ENCODE peak calls at places on chromosomes 3 and 15, in seven cellular contexts. E is activated T-helper 1 cell treated with anti-CD3 and anti-CD28 coated beads, Interleukin-12 subunit alpha, Interleukin-12 subunit beta, Interleukin-2, Interleukin-4 antibody, amounts not matched to agents 30 ng/mL and 10 ng/mL and 1 ng/mL, durations not matched to agents 14 hours and 24 hours and 36 hours; C is T-helper 9 cell; A is dorsolateral prefrontal cortex; T is NCI-H2107; J is GM12891; Y is Ammon's horn. K is an unnamed sample.

GRCh38 chr3:170751083-170751893 is 118.7 kb downstream of the RPL22L1 start:
- DNase-seq in A (no peak), J (no peak), C (no peak), T (no peak), E (no peak), Y (no peak), K (peak)

GRCh38 chr3:131083190-131083863 is 56.6 kb downstream of the NEK11 start:
- DNase-seq in A (peak), T (peak), C (no peak), E (no peak), Y (peak), J (no peak), K (peak)

GRCh38 chr3:43468141-43468540 is 153.7 kb downstream of the ANO10 start:
- DNase-seq in T (no peak), C (no peak), Y (no peak), A (no peak), E (no peak), J (no peak), K (no peak)

GRCh38 chr3:105505167-105505566 is 138.5 kb downstream of the ALCAM start:
- DNase-seq in A (no peak), E (no peak), T (no peak), J (no peak), Y (no peak), C (no peak), K (no peak)

GRCh38 chr15:70096215-70096974 is 1.3 kb downstream of the TLE3 start:
- DNase-seq in Y (no peak), J (no peak), E (peak), T (no peak), C (peak), A (peak), K (peak)

GRCh38 chr15:76057332-76058000 is 2.3 kb upstream of the TMEM266 start:
- DNase-seq in T (no peak), C (peak), A (no peak), E (no peak), Y (peak), J (no peak), K (peak)

GRCh38 chr15:38669160-38669505 is 104.5 kb upstream of the RASGRP1 start:
- DNase-seq in A (no peak), C (no peak), T (no peak), J (no peak), E (no peak), Y (no peak), K (no peak)

GRCh38 chr3:160707187-160707789 is 30.3 kb downstream of the ARL14 start:
- DNase-seq in Y (peak), C (peak), J (no peak), E (peak), T (peak), A (no peak), K (peak)

GRCh38 chr3:140453750-140454149 is 224.1 kb upstream of the TRIM42 start:
- DNase-seq in E (no peak), Y (no peak), J (no peak), T (no peak), A (no peak), C (no peak), K (no peak)

K was measured in AG20443.